ENCODE peak calls at places on chromosomes 5 and 9, in four cellular contexts. O, X, F and N are unnamed samples.

GRCh38 chr5:54844905-54845566 is 140.4 kb downstream of the ESM1 start:
- DNase-seq in O (peak), X (no peak), F (peak), N (peak)

GRCh38 chr9:93649610-93650261 is 73.4 kb downstream of the PHF2 start:
- DNase-seq in O (no peak), X (no peak), F (no peak), N (no peak)

GRCh38 chr5:74632947-74633356 is 7.6 kb downstream of the ENC1 start:
- DNase-seq in O (peak), X (no peak), F (peak), N (peak)

GRCh38 chr5:168076561-168076991 is 214.9 kb upstream of the WWC1 start:
- DNase-seq in O (peak), X (no peak), F (peak), N (peak)

GRCh38 chr9:114588150-114588663 is 638 bp downstream of the ATP6V1G1 start:
- DNase-seq in O (peak), X (no peak), F (peak), N (peak)

GRCh38 chr5:134568761-134569725 is 43.6 kb downstream of the JADE2 start:
- DNase-seq in O (peak), X (no peak), F (peak), N (no peak)

GRCh38 chr9:76758476-76758875 is 5.8 kb upstream of the PCA3 start:
- DNase-seq in O (peak), X (no peak), F (peak), N (no peak)

GRCh38 chr9:117926031-117926655 is 221.9 kb downstream of the TLR4 start:
- DNase-seq in O (no peak), X (no peak), F (no peak), N (no peak)

GRCh38 chr9:85310531-85311070 is 431.2 kb downstream of the AGTPBP1 start:
- DNase-seq in O (peak), X (no peak), F (peak), N (no peak)

GRCh38 chr9:91927912-91928510 is 22.0 kb downstream of the ROR2 start:
- DNase-seq in O (no peak), X (no peak), F (no peak), N (no peak)

GRCh38 chr9:93505518-93506123 is 52.2 kb upstream of the FAM120AOS start:
- DNase-seq in O (peak), X (no peak), F (no peak), N (peak)

GRCh38 chr5:59621477-59621876 is 272.0 kb downstream of the PDE4D start:
- DNase-seq in O (no peak), X (no peak), F (no peak), N (peak)

GRCh38 chr9:134688661-134689319 is 47.2 kb downstream of the COL5A1 start:
- DNase-seq in O (no peak), X (no peak), F (no peak), N (no peak)

GRCh38 chr9:93956183-93956784 is 1.1 kb upstream of the BARX1 start:
- DNase-seq in O (no peak), X (no peak), F (no peak), N (no peak)

GRCh38 chr5:36934740-36935356 is 58.3 kb downstream of the NIPBL start:
- DNase-seq in O (peak), X (no peak), F (no peak), N (peak)

GRCh38 chr9:33007755-33008154 is 6.3 kb upstream of the APTX start:
- DNase-seq in O (no peak), X (no peak), F (no peak), N (no peak)

GRCh38 chr5:139808481-139809330 is 13.1 kb downstream of the PSD2 start:
- DNase-seq in O (peak), X (no peak), F (peak), N (peak)

GRCh38 chr9:87642330-87643110 is 83.4 kb upstream of the CTSL start:
- DNase-seq in O (no peak), X (no peak), F (no peak), N (peak)

GRCh38 chr5:141604318-141604717 is 14.5 kb downstream of the DIAPH1 start:
- DNase-seq in O (peak), X (no peak), F (peak), N (peak)

GRCh38 chr5:72013741-72014703 is 93.3 kb upstream of the MAP1B start:
- DNase-seq in O (peak), X (no peak), F (peak), N (peak)

GRCh38 chr5:134538296-134538695 is 12.8 kb downstream of the JADE2 start:
- DNase-seq in O (no peak), X (no peak), F (peak), N (no peak)

GRCh38 chr5:154118385-154118784 is 72.1 kb upstream of the GALNT10 start:
- DNase-seq in O (no peak), X (no peak), F (no peak), N (no peak)

GRCh38 chr9:95009459-95009858 is 283.0 kb downstream of the AOPEP start:
- DNase-seq in O (no peak), X (no peak), F (peak), N (no peak)

GRCh38 chr5:169009171-169009570 is 291.8 kb downstream of the SLIT3 start:
- DNase-seq in O (peak), X (no peak), F (peak), N (no peak)

GRCh38 chr5:100479079-100479688 is 56.0 kb upstream of the FAM174A start:
- DNase-seq in O (peak), X (no peak), F (peak), N (peak)

GRCh38 chr9:36337865-36338264 is 62.2 kb downstream of the RNF38 start:
- DNase-seq in O (no peak), X (no peak), F (peak), N (peak)

GRCh38 chr9:89508951-89509607 is 11.2 kb upstream of the SEMA4D start:
- DNase-seq in O (no peak), X (no peak), F (no peak), N (no peak)

GRCh38 chr9:105359899-105360298 is 87.9 kb upstream of the FSD1L start:
- DNase-seq in O (peak), X (no peak), F (no peak), N (peak)

GRCh38 chr9:19461135-19461534 is 52.3 kb downstream of the ACER2 start:
- DNase-seq in O (no peak), X (no peak), F (no peak), N (no peak)

GRCh38 chr9:88007291-88007650 is 32.9 kb upstream of the CDK20 start:
- DNase-seq in O (no peak), X (no peak), F (no peak), N (peak)

GRCh38 chr5:177478711-177479646 is 5.5 kb upstream of the DBN1 start:
- DNase-seq in O (peak), X (no peak), F (peak), N (peak)

GRCh38 chr9:93185261-93186150 is 1.6 kb downstream of the WNK2 start:
- DNase-seq in O (no peak), X (no peak), F (no peak), N (no peak)

DNA sequence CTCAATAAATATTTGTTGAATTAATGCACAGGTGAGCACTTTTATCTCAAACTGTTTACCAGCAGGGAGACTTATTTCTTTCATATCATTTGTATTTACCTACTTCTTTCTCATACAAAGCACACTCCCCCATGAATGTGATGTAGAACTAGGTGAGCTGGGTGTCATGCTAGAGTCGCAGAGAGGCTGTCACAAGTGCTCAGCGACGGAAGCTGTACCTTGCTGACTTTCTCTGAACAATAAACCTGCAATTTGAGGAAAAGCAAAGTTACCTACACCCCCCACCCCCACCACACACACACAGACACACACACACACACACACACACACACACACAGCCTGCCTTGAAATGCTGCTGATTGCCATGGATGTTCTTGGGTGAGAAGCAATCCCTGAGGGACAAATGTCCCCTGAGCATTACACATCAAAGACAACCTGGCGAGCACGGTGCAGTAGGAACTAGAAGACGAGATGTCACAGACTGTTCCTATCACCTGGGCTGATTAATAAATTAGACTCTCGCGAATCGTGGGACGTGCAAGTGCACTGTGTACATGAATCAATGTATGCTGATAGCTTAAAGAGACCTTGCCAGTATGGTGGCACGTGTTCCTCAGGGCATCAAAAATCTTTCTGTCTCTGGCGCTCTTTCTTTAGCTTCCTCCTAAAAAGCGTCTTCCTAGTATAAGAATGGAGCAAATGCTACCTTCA is 66.1 kb downstream of the BRINP1 start:
- DNase-seq in O (no peak), X (no peak), F (peak), N (peak)
- H3K4me3 ChIP-seq in O (no peak), X (no peak), F (no peak), N (no peak)

GRCh38 chr5:142913728-142914338 is 143.7 kb downstream of the ARHGAP26 start:
- DNase-seq in O (no peak), X (no peak), F (no peak), N (no peak)
- TF ChIP-seq CTCF in O (no peak), X (no peak), F (no peak), N (peak)

DNA sequence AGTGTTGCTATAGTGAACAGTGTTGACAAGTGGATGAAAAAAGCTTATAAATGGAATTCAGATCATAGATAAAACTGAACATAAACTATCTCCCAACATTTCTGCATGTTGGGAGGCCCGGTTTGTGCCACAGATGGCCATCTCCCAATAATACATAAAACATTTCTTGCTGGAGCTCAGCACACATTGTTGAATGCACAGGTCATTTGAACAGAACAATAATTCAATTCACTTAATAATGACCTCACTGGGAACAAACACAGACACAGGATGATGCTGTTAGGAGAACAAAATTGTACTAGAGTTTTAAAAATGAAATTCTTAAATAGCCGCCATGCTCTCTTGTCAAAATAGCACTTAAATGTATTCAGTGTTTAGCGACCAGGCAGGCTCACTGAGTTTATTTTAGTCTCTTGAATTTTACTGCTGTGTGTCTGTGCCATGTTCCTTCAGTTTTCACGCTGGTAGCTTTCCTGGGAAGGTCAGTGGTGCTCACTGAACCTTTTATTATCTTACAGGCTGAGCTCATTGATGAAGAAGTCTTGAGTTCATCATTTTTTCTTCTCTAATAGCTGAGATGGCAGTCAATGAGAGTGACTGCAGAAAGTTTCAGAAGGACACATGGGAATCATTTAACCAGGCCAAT is 85.0 kb upstream of the SSBP2 start:
- DNase-seq in O (peak), X (no peak), F (no peak), N (no peak)
- H3K4me3 ChIP-seq in O (no peak), X (no peak), F (no peak), N (no peak)

DNA sequence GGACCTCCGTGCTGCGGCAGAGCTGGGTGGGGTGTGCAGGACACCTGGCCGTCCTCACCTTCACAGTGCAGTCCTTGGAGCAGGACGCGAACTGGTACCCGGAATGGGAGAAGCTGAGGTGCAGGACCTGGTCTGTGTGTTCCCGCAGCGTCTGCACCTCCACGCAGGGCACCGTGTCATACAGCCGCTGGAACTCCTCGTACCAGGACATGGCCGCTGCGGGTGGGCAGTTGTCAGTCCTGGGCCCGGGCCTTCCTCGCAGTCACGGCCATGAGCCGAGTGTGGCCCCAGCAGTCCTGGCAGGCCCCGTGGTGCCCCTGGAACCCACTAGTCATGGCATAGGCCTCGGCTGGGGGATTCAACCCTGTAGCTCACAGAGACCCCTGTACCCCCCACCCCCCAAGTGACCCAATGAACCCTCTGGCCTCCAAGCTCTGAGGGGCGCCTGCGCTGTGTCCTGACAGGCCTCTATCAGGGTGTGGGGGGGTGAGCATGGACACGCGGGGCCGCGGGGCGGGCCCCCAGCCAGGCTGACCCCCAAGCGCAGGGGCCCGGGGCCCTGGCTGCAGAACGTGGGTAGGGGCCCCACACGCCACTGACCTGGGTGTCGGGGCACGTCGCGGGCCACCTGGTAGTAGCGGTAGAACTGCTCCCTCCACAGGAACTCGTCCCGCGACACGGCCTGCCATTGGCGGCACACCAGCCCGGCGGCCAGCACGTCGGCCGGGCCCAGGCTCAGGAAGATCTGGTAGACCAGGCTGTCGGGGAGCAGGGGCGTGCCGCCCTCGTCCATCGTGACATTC is 1.0 kb downstream of the FBXW5 start:
- DNase-seq in O (peak), X (no peak), F (peak), N (peak)
- TF ChIP-seq CTCF in O (no peak), X (no peak), F (no peak), N (no peak)